ENCODE peak calls at places on chromosomes 4 and X, in eight cellular contexts. K, P, R, O, Y, A, I and M are unnamed samples.
A peak's percentile ranks its signal among the peaks of the same experiment; 100 is the strongest.

GRCh38 chr4:40121515-40121914 is 64.9 kb downstream of the N4BP2 start:
- DNase-seq in A (no peak), P (peak; percentile 56), I (peak; percentile 56), Y (peak; percentile 12), O (peak; percentile 11), K (no peak), R (no peak), M (peak; percentile 74)

GRCh38 chr4:167966161-167966560 is 126.2 kb upstream of the ANXA10 start:
- DNase-seq in A (no peak), K (no peak), R (peak; percentile 0), I (no peak), O (no peak), P (no peak), Y (no peak), M (no peak)

GRCh38 chrX:7372843-7373525 is 225.0 kb upstream of the PUDP start:
- DNase-seq in P (no peak), Y (no peak), A (no peak), R (no peak), I (no peak), O (no peak), K (no peak), M (no peak)

GRCh38 chr4:113561092-113561491 is 200.4 kb downstream of the CAMK2D start:
- DNase-seq in Y (no peak), I (no peak), A (no peak), K (no peak), R (no peak), P (no peak), O (no peak), M (no peak)

GRCh38 chr4:168716411-168717129 is 219.7 kb downstream of the PALLD start:
- DNase-seq in I (no peak), Y (no peak), K (no peak), O (no peak), A (no peak), R (no peak), P (no peak), M (no peak)

GRCh38 chr4:160772668-160773067 is 1391.1 kb downstream of the FSTL5 start:
- DNase-seq in R (no peak), A (no peak), K (no peak), Y (no peak), P (no peak), O (no peak), I (no peak), M (no peak)

GRCh38 chr4:176002007-176002623 is 63.5 kb upstream of the WDR17 start:
- DNase-seq in A (no peak), K (peak; percentile 47), Y (peak; percentile 18), O (no peak), P (no peak), R (peak; percentile 78), I (no peak), M (peak; percentile 15)

GRCh38 chr4:38188631-38189101 is 228.5 kb downstream of the PTTG2 start:
- DNase-seq in R (no peak), A (no peak), P (no peak), O (no peak), K (no peak), I (no peak), Y (peak; percentile 86), M (no peak)

GRCh38 chr4:86107112-86107511 is 252.7 kb downstream of the MAPK10 start:
- DNase-seq in O (no peak), I (no peak), K (no peak), P (no peak), A (no peak), R (no peak), Y (no peak), M (no peak)

GRCh38 chr4:165379662-165380061 is 854 bp downstream of the CPE start:
- DNase-seq in O (no peak), R (peak; percentile 62), P (no peak), K (peak; percentile 50), A (peak; percentile 32), I (no peak), Y (no peak), M (no peak)

GRCh38 chr4:1382776-1383727 is 23.2 kb downstream of the NKX1-1 start:
- DNase-seq in I (no peak), K (no peak), P (no peak), O (no peak), R (no peak), Y (no peak), A (no peak), M (no peak)

GRCh38 chrX:20547649-20548051 is 280.9 kb upstream of the RPS6KA3 start:
- DNase-seq in P (no peak), Y (no peak), I (no peak), R (no peak), A (peak; percentile 48), O (no peak), K (no peak), M (no peak)

GRCh38 chr4:138798404-138798803 is 217.2 kb upstream of the NOCT start:
- DNase-seq in I (no peak), P (no peak), Y (no peak), R (no peak), K (no peak), O (no peak), A (no peak), M (no peak)

GRCh38 chr4:138802499-138802898 is 213.1 kb upstream of the NOCT start:
- DNase-seq in P (no peak), Y (no peak), K (no peak), R (no peak), I (no peak), A (no peak), O (no peak), M (no peak)

GRCh38 chr4:138796761-138797160 is 218.8 kb upstream of the NOCT start:
- DNase-seq in P (no peak), K (no peak), O (no peak), A (no peak), Y (no peak), I (no peak), R (no peak), M (no peak)

GRCh38 chr4:138797646-138798045 is 217.9 kb upstream of the NOCT start:
- DNase-seq in I (no peak), R (no peak), P (no peak), Y (no peak), K (no peak), A (no peak), O (no peak), M (no peak)
- H3K27ac ChIP-seq in I (no peak overlapping the region), R (no peak overlapping the region), P (no peak overlapping the region), Y (no peak overlapping the region), K (no peak overlapping the region), A (no peak overlapping the region), O (no peak overlapping the region), M (no peak overlapping the region)

GRCh38 chrX:107714196-107714811 is 61.3 kb downstream of the TSC22D3 start:
- DNase-seq in K (no peak), I (no peak), A (no peak), R (no peak), O (no peak), Y (no peak), P (no peak), M (no peak)
- TF ChIP-seq POLR2AphosphoS5 in K (no peak), I (no peak), A (no peak), R (no peak), O (no peak), Y (no peak), P (no peak), M (peak; percentile 2)

DNA sequence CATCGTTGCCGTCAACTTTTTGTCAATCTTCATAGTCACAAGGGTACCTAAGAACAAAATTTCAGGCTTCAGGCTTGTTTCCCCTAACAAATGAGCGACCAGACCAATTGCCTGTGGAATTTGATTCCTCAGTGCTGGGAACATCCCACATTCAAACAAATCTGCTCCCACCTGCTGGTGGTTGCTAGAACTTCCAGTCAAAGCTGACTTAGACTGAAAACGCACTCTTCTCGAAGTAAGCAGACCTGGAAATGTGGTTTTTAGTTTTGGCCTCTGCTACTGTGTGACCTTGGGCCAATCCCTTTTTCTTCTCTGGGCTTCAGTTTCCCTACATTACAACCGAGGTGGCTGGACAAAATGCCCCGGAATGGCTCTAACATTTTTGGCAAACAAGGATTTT is 1.8 kb upstream of the GABRQ start:
- DNase-seq in O (no peak), Y (peak; percentile 59), I (peak; percentile 36), R (peak; percentile 79), P (peak; percentile 35), K (peak; percentile 50), A (peak; percentile 27), M (peak; percentile 19)
- TF ChIP-seq REST in O (no peak), Y (no peak), I (no peak), R (no peak), P (no peak), K (no peak), A (no peak), M (no peak)

GRCh38 chrX:55908685-55909212 is 191.2 kb downstream of the RRAGB start:
- DNase-seq in K (no peak), I (no peak), O (no peak), A (no peak), R (peak; percentile 55), Y (no peak), P (peak; percentile 3), M (no peak)

DNA sequence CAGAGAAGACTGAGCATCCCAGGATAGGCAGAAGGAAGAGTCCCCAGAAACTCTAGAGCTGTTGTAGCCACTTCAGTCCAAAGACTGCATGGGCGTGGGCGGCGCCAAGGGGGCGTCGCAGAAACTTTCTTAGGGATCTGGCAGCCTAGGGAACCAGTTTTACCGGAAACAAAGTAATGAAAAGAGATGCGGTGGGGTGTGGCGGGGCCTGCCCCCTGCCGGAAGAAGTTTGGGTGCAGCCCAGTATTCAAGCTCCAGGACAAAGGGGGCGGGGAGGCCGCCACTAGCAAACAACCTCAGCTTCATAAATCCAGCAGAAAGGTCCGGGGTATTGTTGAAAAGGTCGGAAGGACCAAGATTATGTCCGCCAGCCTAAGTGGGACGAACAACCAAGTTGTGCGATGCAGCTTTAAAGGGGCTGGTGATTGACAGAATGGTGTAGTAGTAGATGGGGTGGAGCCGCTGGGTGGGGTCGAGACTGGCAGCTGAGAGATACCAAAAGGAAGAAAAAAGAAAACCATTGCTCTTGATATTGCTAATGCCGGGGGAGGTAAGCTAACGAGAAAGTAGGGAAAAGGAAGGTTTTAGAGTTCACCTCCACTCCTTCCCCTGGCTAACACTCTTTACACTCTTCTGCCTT is 190.5 kb downstream of the RRAGB start:
- DNase-seq in A (no peak), P (peak; percentile 30), K (no peak), I (no peak), Y (peak; percentile 38), R (peak; percentile 83), O (no peak), M (peak; percentile 0)
- H3K27ac ChIP-seq in A (no peak overlapping the region), P (no peak overlapping the region), K (no peak overlapping the region), I (no peak overlapping the region), Y (peak overlapping the region; percentile 73), R (peak overlapping the region; percentile 92), O (peak overlapping the region; percentile 87), M (no peak overlapping the region)

DNA sequence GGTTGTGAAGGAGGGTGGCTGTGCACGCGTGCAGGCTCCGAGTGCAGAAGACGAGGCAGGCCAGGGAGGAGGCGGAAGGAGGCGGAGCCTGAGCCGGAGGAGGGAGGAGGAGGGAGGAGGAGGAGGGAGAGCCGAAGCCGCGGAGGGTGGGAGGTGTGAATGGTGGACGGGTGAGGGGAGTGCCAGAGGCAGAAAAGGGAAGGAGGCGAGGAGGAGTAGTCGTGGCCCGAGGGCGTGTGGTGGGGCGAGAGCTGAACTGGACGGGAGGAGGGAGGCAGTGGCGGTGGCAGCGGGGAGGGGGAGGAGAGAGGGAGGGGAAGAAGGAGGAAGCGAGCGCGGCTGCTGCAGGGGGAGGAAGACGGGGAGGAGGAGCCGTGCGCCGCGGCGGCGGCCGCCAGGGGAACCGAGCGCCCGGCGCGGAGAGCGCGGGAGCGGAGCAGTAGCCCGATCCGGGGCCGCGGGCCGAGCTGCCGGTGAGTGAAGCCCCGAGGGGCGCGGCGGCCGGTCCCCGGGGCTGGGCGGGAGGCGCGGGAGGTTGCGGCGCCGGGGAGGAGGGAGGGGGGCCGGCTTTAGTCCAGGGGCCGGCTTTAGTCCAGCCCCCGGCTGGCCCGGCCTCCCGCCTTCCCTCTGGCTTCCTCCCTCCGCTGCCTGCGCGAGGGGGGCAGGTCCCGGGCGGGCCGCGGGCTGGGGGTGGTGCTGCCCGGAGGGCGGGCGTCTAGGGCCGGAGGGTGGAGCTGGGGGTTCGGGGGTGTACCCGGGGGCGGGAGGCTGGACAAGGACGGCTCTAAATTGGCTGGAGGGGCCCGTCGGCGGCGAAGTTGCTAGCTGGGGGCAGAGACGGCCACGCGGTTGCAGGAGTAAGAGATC is at the start of gene TMEM164:
- DNase-seq in R (peak; percentile 72), I (peak; percentile 38), P (peak; percentile 90), Y (peak; percentile 56), A (peak; percentile 12), O (peak; percentile 52), K (peak; percentile 87), M (peak; percentile 72)
- TF ChIP-seq POLR2AphosphoS5 in R (peak; percentile 48), I (peak; percentile 38), P (peak; percentile 60), Y (peak; percentile 58), A (no peak), O (peak; percentile 65), K (no peak), M (peak; percentile 56)